ENCODE peak calls at places on chromosomes 3 and 15, in six cellular contexts. E is cardiac muscle cell; H is CD8-positive, alpha-beta memory T cell; B is A549; S is esophagus squamous epithelium; L is K562. Y is an unnamed sample.

GRCh38 chr3:123327956-123328850 is 120.7 kb downstream of the ADCY5 start:
- DNase-seq in L (no peak), H (no peak), E (no peak), B (no peak), S (no peak), Y (no peak)

GRCh38 chr3:1979961-1980615 is 118.6 kb upstream of the CNTN4 start:
- DNase-seq in L (no peak), H (no peak), B (no peak), E (no peak), S (no peak), Y (no peak)

GRCh38 chr3:112815981-112816380 is 30.7 kb downstream of the CD200R1L start:
- DNase-seq in H (no peak), B (no peak), L (no peak), E (no peak), S (no peak), Y (no peak)

GRCh38 chr3:114827495-114827894 is 319.6 kb downstream of the ZBTB20 start:
- DNase-seq in S (no peak), H (no peak), E (peak; percentile 66), B (peak; percentile 4), L (peak; percentile 30), Y (no peak)

GRCh38 chr15:78003539-78004008 is 73.9 kb downstream of the TBC1D2B start:
- DNase-seq in B (no peak), S (no peak), L (no peak), E (no peak), H (no peak), Y (no peak)

GRCh38 chr15:92069308-92070244 is 216.1 kb downstream of the SLCO3A1 start:
- DNase-seq in H (no peak), S (no peak), E (peak; percentile 76), B (peak; percentile 89), L (no peak), Y (no peak)

GRCh38 chr15:60396964-60397771 is 618 bp downstream of the ANXA2 start:
- DNase-seq in E (peak; percentile 78), B (peak; percentile 69), S (no peak), H (peak; percentile 45), L (peak; percentile 83), Y (peak; percentile 38)

GRCh38 chr3:79767953-79768282 is at the start of gene ROBO1:
- DNase-seq in H (no peak), B (no peak), S (no peak), E (peak; percentile 2), L (no peak), Y (no peak)

GRCh38 chr15:72197460-72198409 is at the start of gene GRAMD2A:
- DNase-seq in L (no peak), B (no peak), S (no peak), H (no peak), E (peak; percentile 51), Y (no peak)

GRCh38 chr15:92462771-92463170 is 69.1 kb downstream of the ST8SIA2 start:
- DNase-seq in E (no peak), L (no peak), H (no peak), B (no peak), S (no peak), Y (no peak)

GRCh38 chr3:119187266-119187665 is 13.9 kb downstream of the UPK1B start:
- DNase-seq in B (no peak), H (no peak), E (no peak), S (no peak), L (no peak), Y (no peak)

GRCh38 chr3:43423634-43424033 is 137.3 kb downstream of the SNRK start:
- DNase-seq in B (no peak), E (no peak), H (no peak), S (no peak), L (no peak), Y (no peak)

GRCh38 chr3:63333815-63334214 is 55.7 kb downstream of the SYNPR start:
- DNase-seq in H (no peak), B (no peak), L (no peak), E (peak; percentile 26), S (no peak), Y (no peak)

GRCh38 chr15:40256642-40257235 is 17.9 kb downstream of the PAK6 start:
- DNase-seq in H (peak; percentile 13), B (no peak), S (no peak), E (peak; percentile 41), L (no peak), Y (no peak)

GRCh38 chr15:92653366-92653765 is 2.2 kb downstream of the FAM174B start:
- DNase-seq in B (no peak), E (no peak), H (no peak), L (no peak), S (no peak), Y (no peak)

GRCh38 chr3:171873561-171873960 is 30.4 kb downstream of the TMEM212 start:
- DNase-seq in H (no peak), B (peak; percentile 25), E (peak; percentile 30), L (no peak), S (no peak), Y (no peak)

GRCh38 chr15:76572983-76573314 is 236.4 kb downstream of the ISL2 start:
- DNase-seq in S (no peak), B (no peak), E (no peak), H (no peak), L (no peak), Y (no peak)

GRCh38 chr15:84023636-84024035 is 211.9 kb upstream of the GOLGA6L4 start:
- DNase-seq in S (no peak), H (no peak), L (peak; percentile 59), B (peak; percentile 29), E (peak; percentile 64), Y (no peak)

GRCh38 chr15:89799011-89799924 is 15.4 kb downstream of the ANPEP start:
- DNase-seq in H (no peak), E (no peak), L (no peak), B (no peak), S (no peak), Y (no peak)

GRCh38 chr3:182713743-182714517 is 79.4 kb upstream of the ATP11B start:
- DNase-seq in L (no peak), E (peak; percentile 88), S (no peak), H (no peak), B (peak; percentile 40), Y (no peak)

GRCh38 chr3:77799280-77799679 is 759.4 kb downstream of the ROBO2 start:
- DNase-seq in H (no peak), S (no peak), B (no peak), L (no peak), E (no peak), Y (no peak)

GRCh38 chr15:58440922-58441321 is 9.1 kb downstream of the LIPC start:
- DNase-seq in B (peak; percentile 66), H (no peak), E (no peak), S (no peak), L (peak; percentile 63), Y (no peak)

GRCh38 chr15:58442122-58442521 is 10.3 kb downstream of the LIPC start:
- DNase-seq in H (no peak), B (no peak), E (no peak), S (no peak), L (no peak), Y (no peak)

GRCh38 chr15:58441376-58442070 is 9.7 kb downstream of the LIPC start:
- DNase-seq in L (no peak), E (peak; percentile 70), B (no peak), S (no peak), H (no peak), Y (no peak)

GRCh38 chr15:58438956-58439355 is 7.2 kb downstream of the LIPC start:
- DNase-seq in S (no peak), E (peak; percentile 73), B (peak; percentile 75), H (no peak), L (peak; percentile 51), Y (no peak)

DNA sequence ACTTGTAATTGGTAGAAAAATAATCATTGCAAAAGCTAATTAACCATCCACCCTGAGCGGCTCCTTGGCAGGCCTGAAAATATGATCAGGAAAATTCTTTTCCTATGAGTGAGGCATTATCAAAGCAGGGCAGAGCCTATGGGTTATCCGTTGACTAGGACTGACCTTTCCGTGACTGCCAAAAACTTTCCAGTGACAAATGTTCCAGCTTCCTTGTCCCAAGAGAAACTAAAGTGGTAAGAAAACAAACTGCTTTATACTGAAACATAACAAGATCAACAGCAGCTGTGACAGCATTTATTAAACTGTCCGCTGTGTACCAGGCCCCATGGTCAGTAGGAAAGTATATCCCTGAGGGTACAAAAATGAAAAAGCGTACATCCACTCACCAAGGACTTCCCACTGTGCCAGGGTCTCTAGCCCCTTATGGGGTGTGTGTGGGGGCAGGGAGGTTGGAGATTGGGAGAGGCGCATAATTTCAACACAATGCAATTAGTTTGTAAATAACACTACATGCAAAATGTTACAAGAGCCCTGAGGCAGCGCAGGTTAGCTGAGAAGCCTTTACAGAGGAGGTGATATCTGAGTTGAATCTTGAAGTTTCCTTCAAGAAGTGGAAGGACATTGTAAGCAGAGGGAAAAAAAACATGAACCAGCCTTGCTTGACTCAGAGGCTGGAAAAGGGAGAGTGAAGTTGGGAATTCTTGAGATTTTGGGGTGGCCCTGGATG is 8.6 kb downstream of the LIPC start:
- DNase-seq in H (no peak), E (peak; percentile 27), L (no peak), B (peak; percentile 89), S (no peak), Y (no peak)
- H3K4me1 ChIP-seq in H (no peaks in the 10 kb centered on the region), E (peaks cover 10% of the 10 kb centered on the region), L (peaks cover 21% of the 10 kb centered on the region), B (peaks cover 70% of the 10 kb centered on the region), S (peaks cover 69% of the 10 kb centered on the region), Y (no peaks in the 10 kb centered on the region)

GRCh38 chr3:151890721-151891141 is 17.3 kb downstream of the SUCNR1 start:
- DNase-seq in B (no peak), S (no peak), H (no peak), L (no peak), E (peak; percentile 37), Y (no peak)
- H3K27ac ChIP-seq in B (no peak overlapping the region), S (no peak overlapping the region), H (no peak overlapping the region), L (no peak overlapping the region), E (no peak overlapping the region), Y (no peak overlapping the region)

GRCh38 chr3:157128771-157129671 is 30.9 kb downstream of the CCNL1 start:
- DNase-seq in H (peak; percentile 30), L (no peak), B (peak; percentile 24), S (no peak), E (peak; percentile 81), Y (peak; percentile 26)

GRCh38 chr3:157127831-157128767 is 31.8 kb downstream of the CCNL1 start:
- DNase-seq in L (peak; percentile 27), B (peak; percentile 50), S (no peak), E (peak; percentile 89), H (peak; percentile 49), Y (peak; percentile 71)

GRCh38 chr3:157130138-157130880 is 29.6 kb downstream of the CCNL1 start:
- DNase-seq in S (no peak), E (peak; percentile 79), H (peak; percentile 66), L (peak; percentile 73), B (peak; percentile 75), Y (peak; percentile 79)

GRCh38 chr3:157130881-157131251 is 29.1 kb downstream of the CCNL1 start:
- DNase-seq in L (no peak), B (no peak), S (no peak), E (no peak), H (no peak), Y (no peak)

GRCh38 chr3:157129782-157130137 is 30.2 kb downstream of the CCNL1 start:
- DNase-seq in H (no peak), L (no peak), E (peak; percentile 50), S (no peak), B (no peak), Y (no peak)
- H3K4me3 ChIP-seq in H (peak overlapping the region; percentile 15), L (no peak overlapping the region), E (no peak overlapping the region), S (peak overlapping the region; percentile 8), B (no peak overlapping the region), Y (peak overlapping the region; percentile 23)

DNA sequence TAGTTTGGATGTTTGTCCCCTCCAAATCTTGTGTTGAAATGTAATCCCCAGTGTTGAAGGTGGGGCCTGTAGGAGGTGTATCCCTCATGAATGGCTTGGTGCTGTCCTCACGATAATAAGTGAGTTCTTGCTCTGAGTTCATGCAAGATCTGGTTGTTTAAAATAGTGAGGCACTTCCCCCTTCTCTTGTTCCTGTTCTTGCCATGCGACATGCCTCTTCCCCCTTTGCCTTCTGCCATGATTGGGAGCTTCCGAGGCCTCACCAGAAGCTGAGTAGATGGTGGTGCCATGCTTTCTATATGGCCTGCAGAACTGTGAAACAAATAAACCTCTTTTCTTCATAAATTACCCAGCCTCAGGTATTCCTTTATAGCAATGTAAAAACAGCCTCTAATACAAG is 39.2 kb downstream of the REC114 start:
- DNase-seq in S (no peak), E (no peak), B (no peak), L (no peak), H (no peak), Y (no peak)
- H3K4me1 ChIP-seq in S (no peaks in the 10 kb centered on the region), E (peaks cover 15% of the 10 kb centered on the region), B (peaks cover 8% of the 10 kb centered on the region), L (peaks cover 17% of the 10 kb centered on the region), H (no peaks in the 10 kb centered on the region), Y (no peaks in the 10 kb centered on the region)